ENCODE peak calls at places on chromosomes 1 and 21, in five cellular contexts. U, Z, K, B and L are unnamed samples.

GRCh38 chr1:157968951-157969350 is 24.5 kb upstream of the KIRREL1 start:
- DNase-seq in U (no peak), Z (no peak), K (no peak), B (no peak), L (no peak)

GRCh38 chr1:117143856-117144255 is 22.3 kb upstream of the TRIM45 start:
- DNase-seq in B (no peak), K (no peak), Z (no peak), U (no peak), L (no peak)

GRCh38 chr1:166136252-166136651 is 30.5 kb downstream of the FAM78B start:
- DNase-seq in Z (no peak), B (no peak), K (no peak), U (no peak), L (no peak)

GRCh38 chr1:3074297-3074741 is 5.3 kb downstream of the PRDM16 start:
- DNase-seq in U (no peak), K (no peak), B (no peak), Z (no peak), L (no peak)

GRCh38 chr1:243596441-243597183 is 253.4 kb downstream of the AKT3 start:
- DNase-seq in Z (no peak), K (no peak), B (no peak), U (no peak), L (peak)

GRCh38 chr1:8477199-8477982 is 159.5 kb downstream of the SLC45A1 start:
- DNase-seq in B (no peak), Z (no peak), U (no peak), K (no peak), L (no peak)

GRCh38 chr1:45620588-45621500 is 3.0 kb downstream of the CCDC17 start:
- DNase-seq in Z (no peak), K (no peak), B (no peak), U (no peak), L (peak)

GRCh38 chr21:37032877-37033471 is 26.5 kb downstream of the RIPPLY3 start:
- DNase-seq in K (peak), Z (no peak), U (no peak), B (no peak), L (no peak)

GRCh38 chr1:197904126-197904787 is 1.8 kb downstream of the C1orf53 start:
- DNase-seq in B (no peak), K (no peak), Z (no peak), U (no peak), L (no peak)

GRCh38 chr1:89890085-89890754 is 69.4 kb downstream of the LRRC8D start:
- DNase-seq in U (no peak), B (no peak), K (peak), Z (peak), L (no peak)

GRCh38 chr1:228920791-228921190 is 185.5 kb downstream of the RHOU start:
- DNase-seq in K (no peak), Z (no peak), B (no peak), U (no peak), L (no peak)

GRCh38 chr21:42847726-42848125 is 31.6 kb downstream of the WDR4 start:
- DNase-seq in B (no peak), Z (no peak), U (no peak), K (no peak), L (no peak)

GRCh38 chr1:112079446-112079845 is 90.0 kb upstream of the KCND3 start:
- DNase-seq in Z (no peak), K (no peak), B (no peak), U (no peak), L (no peak)

GRCh38 chr1:202958544-202959275 is 598 bp upstream of the ADIPOR1 start:
- DNase-seq in K (no peak), Z (no peak), B (no peak), U (no peak), L (peak)

GRCh38 chr1:26541816-26542711 is 12.5 kb downstream of the RPS6KA1 start:
- DNase-seq in U (peak), Z (peak), K (peak), B (peak), L (peak)

GRCh38 chr1:99642053-99642452 is 3.9 kb upstream of the PALMD start:
- DNase-seq in K (no peak), Z (no peak), U (no peak), B (no peak), L (no peak)

GRCh38 chr1:233668725-233669294 is 54.9 kb downstream of the KCNK1 start:
- DNase-seq in K (peak), U (no peak), Z (no peak), B (no peak), L (peak)

GRCh38 chr1:245512980-245513578 is 358.3 kb downstream of the KIF26B start:
- DNase-seq in B (no peak), U (no peak), Z (no peak), K (no peak), L (peak)
- TF ChIP-seq CTCF in B (no peak), U (no peak), Z (no peak), K (no peak), L (no peak)

GRCh38 chr1:221741364-221741970 is 422 bp downstream of the DUSP10 start:
- DNase-seq in U (no peak), B (no peak), Z (no peak), K (peak), L (no peak)
- TF ChIP-seq CTCF in U (no peak), B (no peak), Z (no peak), K (no peak), L (no peak)

GRCh38 chr1:160113407-160113806 is 2.2 kb upstream of the ATP1A2 start:
- DNase-seq in Z (no peak), B (no peak), K (no peak), U (no peak), L (no peak)
- TF ChIP-seq CTCF in Z (no peak), B (no peak), K (no peak), U (no peak), L (no peak)

GRCh38 chr1:67201891-67202290 is 35.6 kb downstream of the IL23R start:
- DNase-seq in Z (no peak), K (no peak), B (no peak), U (no peak), L (no peak)
- TF ChIP-seq CTCF in Z (no peak), K (no peak), B (no peak), U (no peak), L (no peak)

GRCh38 chr1:5915587-5916571 is 76.3 kb downstream of the NPHP4 start:
- DNase-seq in U (no peak), K (no peak), Z (no peak), B (no peak), L (peak)

GRCh38 chr1:5917591-5918274 is 74.5 kb downstream of the NPHP4 start:
- DNase-seq in B (no peak), K (no peak), U (no peak), Z (no peak), L (no peak)

GRCh38 chr1:5918275-5918649 is 74.0 kb downstream of the NPHP4 start:
- DNase-seq in Z (no peak), K (no peak), B (no peak), U (no peak), L (no peak)

GRCh38 chr1:5917281-5917590 is 75.0 kb downstream of the NPHP4 start:
- DNase-seq in Z (no peak), B (no peak), U (no peak), K (no peak), L (no peak)

GRCh38 chr1:5916572-5917280 is 75.5 kb downstream of the NPHP4 start:
- DNase-seq in B (no peak), U (no peak), Z (no peak), K (no peak), L (no peak)
- TF ChIP-seq CTCF in B (no peak), U (no peak), Z (no peak), K (no peak), L (no peak)

GRCh38 chr1:18632711-18633427 is 2.2 kb downstream of the PAX7 start:
- DNase-seq in U (no peak), K (no peak), Z (no peak), B (no peak), L (no peak)
- TF ChIP-seq CTCF in U (no peak), K (no peak), Z (no peak), B (no peak), L (no peak)

GRCh38 chr1:151047925-151048644 is 534 bp downstream of the C1orf56 start:
- DNase-seq in K (peak), B (peak), Z (peak), U (peak), L (peak)

GRCh38 chr1:151047591-151047924 is at the start of gene C1orf56:
- DNase-seq in K (peak), B (no peak), Z (peak), U (peak), L (peak)

GRCh38 chr1:151050051-151050688 is 2.6 kb downstream of the C1orf56 start:
- DNase-seq in U (no peak), K (no peak), Z (no peak), B (no peak), L (no peak)

GRCh38 chr1:151049458-151049857 is 1.9 kb downstream of the C1orf56 start:
- DNase-seq in B (no peak), Z (no peak), U (no peak), K (no peak), L (no peak)

GRCh38 chr1:151048645-151049032 is 1.1 kb downstream of the C1orf56 start:
- DNase-seq in K (no peak), B (no peak), Z (no peak), U (no peak), L (no peak)
- TF ChIP-seq CTCF in K (no peak), B (no peak), Z (no peak), U (no peak), L (no peak)

GRCh38 chr1:204513117-204513716 is 3.0 kb upstream of the MDM4 start:
- DNase-seq in Z (no peak), K (no peak), U (peak), B (no peak), L (peak)
- TF ChIP-seq CTCF in Z (no peak), K (no peak), U (no peak), B (no peak), L (peak)